ENCODE peak calls at places on chromosomes 7 and 10, in six cellular contexts. F is SK-N-SH, D is neural progenitor cell, X is IMR-90, I is hepatocyte, A is endothelial cell of umbilical vein. E is an unnamed sample.

GRCh38 chr7:68841004-68841403 is 757.3 kb upstream of the AUTS2 start:
- DNase-seq in F (no peak), D (no peak), X (no peak), I (peak; percentile 37), A (no peak), E (no peak)

GRCh38 chr10:78327778-78328591 is 294.3 kb downstream of the RPS24 start:
- DNase-seq in F (no peak), D (no peak), X (no peak), I (no peak), A (no peak), E (no peak)

GRCh38 chr7:158734861-158735260 is 30.3 kb upstream of the NCAPG2 start:
- DNase-seq in F (no peak), D (no peak), X (peak; percentile 57), I (no peak), A (peak; percentile 33), E (no peak)

GRCh38 chr7:44279731-44280505 is 45.5 kb downstream of the CAMK2B start:
- DNase-seq in F (peak; percentile 28), D (no peak), X (no peak), I (no peak), A (no peak), E (no peak)

GRCh38 chr10:133590970-133591359 is 25.6 kb upstream of the SYCE1 start:
- DNase-seq in F (no peak), D (no peak), X (no peak), I (no peak), A (no peak), E (no peak)

GRCh38 chr7:41010967-41011366 is 691.9 kb downstream of the INHBA start:
- DNase-seq in F (no peak), D (no peak), X (no peak), I (no peak), A (peak; percentile 70), E (peak; percentile 6)

GRCh38 chr10:118543714-118544400 is 51.6 kb downstream of the PRLHR start:
- DNase-seq in F (peak; percentile 64), D (peak; percentile 68), X (peak; percentile 5), I (peak; percentile 77), A (peak; percentile 11), E (peak; percentile 33)

GRCh38 chr10:78059916-78060315 is 26.3 kb downstream of the RPS24 start:
- DNase-seq in F (no peak), D (no peak), X (no peak), I (no peak), A (no peak), E (no peak)

GRCh38 chr10:78769526-78769925 is 299.2 kb upstream of the ZMIZ1 start:
- DNase-seq in F (no peak), D (no peak), X (no peak), I (no peak), A (no peak), E (no peak)

GRCh38 chr10:29532256-29532878 is 102.4 kb downstream of the SVIL start:
- DNase-seq in F (no peak), D (no peak), X (no peak), I (no peak), A (no peak), E (no peak)

GRCh38 chr10:70742537-70743429 is 42.4 kb downstream of the TBATA start:
- DNase-seq in F (no peak), D (no peak), X (peak; percentile 72), I (peak; percentile 68), A (peak; percentile 59), E (no peak)

GRCh38 chr7:116802784-116803183 is 59.6 kb upstream of the CAPZA2 start:
- DNase-seq in F (peak; percentile 33), D (peak; percentile 48), X (peak; percentile 80), I (peak; percentile 75), A (peak; percentile 75), E (peak; percentile 39)

GRCh38 chr7:80725181-80725611 is 86.8 kb downstream of the CD36 start:
- DNase-seq in F (no peak), D (no peak), X (no peak), I (no peak), A (no peak), E (no peak)

GRCh38 chr10:5758927-5759326 is 54.3 kb downstream of the GDI2 start:
- DNase-seq in F (no peak), D (no peak), X (no peak), I (no peak), A (no peak), E (no peak)

GRCh38 chr7:51307811-51308737 is 8.5 kb downstream of the COBL start:
- DNase-seq in F (no peak), D (no peak), X (no peak), I (peak; percentile 16), A (no peak), E (no peak)

GRCh38 chr7:2843191-2843685 is 870 bp downstream of the GNA12 start:
- DNase-seq in F (no peak), D (no peak), X (no peak), I (no peak), A (no peak), E (no peak)

GRCh38 chr7:139647085-139647484 is 123.6 kb downstream of the CLEC2L start:
- DNase-seq in F (no peak), D (no peak), X (no peak), I (no peak), A (no peak), E (no peak)

GRCh38 chr10:19702215-19702614 is 114.0 kb upstream of the PLXDC2 start:
- DNase-seq in F (no peak), D (no peak), X (peak; percentile 66), I (no peak), A (no peak), E (no peak)

GRCh38 chr10:103334567-103334966 is 16.4 kb downstream of the PCGF6 start:
- DNase-seq in F (no peak), D (no peak), X (no peak), I (no peak), A (no peak), E (no peak)

GRCh38 chr7:44979481-44980392 is 922 bp upstream of the MYO1G start:
- DNase-seq in F (no peak), D (no peak), X (no peak), I (no peak), A (no peak), E (peak; percentile 51)

GRCh38 chr10:86211691-86212390 is 154.8 kb downstream of the GRID1 start:
- DNase-seq in F (no peak), D (no peak), X (no peak), I (no peak), A (no peak), E (no peak)

GRCh38 chr10:127977368-127978009 is 70.6 kb downstream of the PTPRE start:
- DNase-seq in F (peak; percentile 72), D (no peak), X (peak; percentile 44), I (no peak), A (peak; percentile 96), E (no peak)

GRCh38 chr7:10931161-10931560 is 42.5 kb upstream of the PHF14 start:
- DNase-seq in F (no peak), D (no peak), X (no peak), I (no peak), A (no peak), E (no peak)

GRCh38 chr10:43026039-43026973 is 50.6 kb upstream of the RET start:
- DNase-seq in F (peak; percentile 26), D (peak; percentile 54), X (no peak), I (no peak), A (no peak), E (no peak)

GRCh38 chr7:4633012-4633411 is 49.1 kb upstream of the FOXK1 start:
- DNase-seq in F (no peak), D (no peak), X (peak; percentile 76), I (no peak), A (no peak), E (no peak)

GRCh38 chr10:101686133-101686925 is 8.6 kb downstream of the FBXW4 start:
- DNase-seq in F (no peak), D (no peak), X (peak; percentile 12), I (no peak), A (no peak), E (no peak)

GRCh38 chr7:142523821-142524460 is 225.3 kb upstream of the PRSS1 start:
- DNase-seq in F (no peak), D (no peak), X (no peak), I (no peak), A (no peak), E (no peak)

GRCh38 chr10:71059943-71060342 is 152.4 kb upstream of the UNC5B start:
- DNase-seq in F (no peak), D (no peak), X (no peak), I (no peak), A (no peak), E (no peak)

GRCh38 chr7:30225863-30226361 is 58.5 kb upstream of the ZNRF2 start:
- DNase-seq in F (peak; percentile 32), D (no peak), X (peak; percentile 8), I (peak; percentile 60), A (peak; percentile 56), E (peak; percentile 67)

GRCh38 chr7:142455392-142455791 is 197.5 kb upstream of the PRSS58 start:
- DNase-seq in F (no peak), D (no peak), X (no peak), I (no peak), A (no peak), E (no peak)

GRCh38 chr7:44970521-44971051 is 8.2 kb downstream of the MYO1G start:
- DNase-seq in F (peak; percentile 25), D (no peak), X (no peak), I (no peak), A (no peak), E (no peak)

GRCh38 chr10:89367529-89367928 is 10.3 kb upstream of the IFIT1B start:
- DNase-seq in F (no peak), D (peak; percentile 34), X (no peak), I (no peak), A (no peak), E (no peak)

GRCh38 chr10:43048301-43049051 is 28.4 kb upstream of the RET start:
- DNase-seq in F (peak; percentile 24), D (no peak), X (peak; percentile 45), I (no peak), A (no peak), E (no peak)

DNA sequence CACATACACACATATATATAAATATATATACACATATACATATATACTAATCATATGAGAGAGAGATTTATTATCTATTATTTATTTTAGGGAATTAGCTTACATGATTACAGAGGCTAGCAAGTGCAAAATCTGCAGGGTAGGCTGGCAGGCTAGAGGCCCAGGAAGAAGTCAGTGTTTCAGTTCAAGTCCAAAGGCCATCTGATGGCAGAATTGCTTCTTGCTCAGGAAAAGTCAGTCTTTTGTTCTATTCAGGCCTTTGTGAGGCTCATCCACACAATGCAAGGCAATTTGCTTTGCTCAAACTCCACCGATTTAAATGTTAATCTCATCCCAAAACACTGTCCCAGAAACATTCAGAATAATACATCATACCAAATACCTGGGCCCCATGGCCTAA is 2.6 kb upstream of the C10orf120 start:
- DNase-seq in F (no peak), D (no peak), X (no peak), I (peak; percentile 20), A (no peak), E (no peak)
- H4K20me1 ChIP-seq in F (no peaks in the 10 kb centered on the region), D (no peaks in the 10 kb centered on the region), X (no peaks in the 10 kb centered on the region), I (no peaks in the 10 kb centered on the region), A (no peaks in the 10 kb centered on the region), E (no peaks in the 10 kb centered on the region)

GRCh38 chr10:1434202-1434601 is 303.1 kb downstream of the ADARB2 start:
- DNase-seq in F (no peak), D (peak; percentile 39), X (no peak), I (no peak), A (no peak), E (no peak)
- H3K4me3 ChIP-seq in F (no peak overlapping the region), D (no peak overlapping the region), X (no peak overlapping the region), I (no peak overlapping the region), A (no peak overlapping the region), E (no peak overlapping the region)

GRCh38 chr7:26704786-26705185 is 159.6 kb downstream of the SKAP2 start:
- DNase-seq in F (no peak), D (no peak), X (peak; percentile 58), I (no peak), A (peak; percentile 26), E (no peak)
- H3K4me2 ChIP-seq in F (no peak overlapping the region), D (no peak overlapping the region), X (peak overlapping the region; percentile 75), I (no peak overlapping the region), A (no peak overlapping the region), E (no peak overlapping the region)

GRCh38 chr10:124019886-124020797 is 73.3 kb downstream of the CHST15 start:
- DNase-seq in F (no peak), D (peak; percentile 63), X (no peak), I (no peak), A (no peak), E (no peak)
- H4K20me1 ChIP-seq in F (no peaks in the 10 kb centered on the region), D (no peaks in the 10 kb centered on the region), X (no peaks in the 10 kb centered on the region), I (no peaks in the 10 kb centered on the region), A (no peaks in the 10 kb centered on the region), E (no peaks in the 10 kb centered on the region)